ENCODE peak calls at places on chromosomes 4 and X, in six cellular contexts. P is endodermal cell, Z is Peyer's patch, D is MM.1S, L is caudate nucleus, W is mesendoderm. G is an unnamed sample.

GRCh38 chr4:152468408-152468807 is 67.5 kb downstream of the FBXW7 start:
- DNase-seq in P (no peak), Z (no peak), D (no peak), L (no peak), W (no peak), G (peak; percentile 46)

GRCh38 chr4:7861440-7861881 is 78.2 kb downstream of the AFAP1 start:
- DNase-seq in P (peak; percentile 78), Z (no peak), D (no peak), L (no peak), W (peak; percentile 93), G (peak; percentile 96)

GRCh38 chr4:5891563-5892320 is 1.1 kb downstream of the CRMP1 start:
- DNase-seq in P (no peak), Z (no peak), D (no peak), L (no peak), W (no peak), G (no peak)

GRCh38 chrX:134622056-134622812 is 36.0 kb downstream of the PLAC1 start:
- DNase-seq in P (peak; percentile 54), Z (no peak), D (peak; percentile 93), L (no peak), W (peak; percentile 84), G (no peak)

GRCh38 chr4:38950159-38950558 is 82.0 kb downstream of the TMEM156 start:
- DNase-seq in P (no peak), Z (no peak), D (no peak), L (no peak), W (no peak), G (no peak)

GRCh38 chr4:86838141-86838540 is 11.0 kb downstream of the SLC10A6 start:
- DNase-seq in P (no peak), Z (no peak), D (no peak), L (no peak), W (no peak), G (no peak)

GRCh38 chr4:179586460-179586859 is 2144.2 kb upstream of the AGA start:
- DNase-seq in P (no peak), Z (no peak), D (no peak), L (no peak), W (peak; percentile 37), G (no peak)

GRCh38 chr4:145557720-145558119 is 61.5 kb upstream of the MMAA start:
- DNase-seq in P (peak; percentile 89), Z (peak; percentile 18), D (peak; percentile 77), L (no peak), W (peak; percentile 78), G (peak; percentile 83)

GRCh38 chr4:71711985-71712348 is 71.9 kb downstream of the GC start:
- DNase-seq in P (no peak), Z (no peak), D (no peak), L (no peak), W (no peak), G (peak; percentile 22)

GRCh38 chr4:41257257-41257900 is 651 bp downstream of the UCHL1 start:
- DNase-seq in P (peak; percentile 76), Z (no peak), D (peak; percentile 91), L (no peak), W (peak; percentile 66), G (peak; percentile 47)

GRCh38 chr4:6115342-6115741 is 85.0 kb downstream of the JAKMIP1 start:
- DNase-seq in P (peak; percentile 11), Z (no peak), D (no peak), L (no peak), W (no peak), G (no peak)

GRCh38 chrX:34584781-34585180 is 72.3 kb downstream of the TMEM47 start:
- DNase-seq in P (no peak), Z (no peak), D (no peak), L (no peak), W (no peak), G (no peak)

GRCh38 chrX:130874751-130875150 is 28.3 kb downstream of the ENOX2 start:
- DNase-seq in P (no peak), Z (no peak), D (no peak), L (no peak), W (no peak), G (no peak)

GRCh38 chrX:154310991-154311541 is 15.5 kb downstream of the TKTL1 start:
- DNase-seq in P (no peak), Z (no peak), D (no peak), L (no peak), W (no peak), G (no peak)

GRCh38 chr4:41832961-41833360 is 84.4 kb upstream of the PHOX2B start:
- DNase-seq in P (no peak), Z (no peak), D (no peak), L (no peak), W (no peak), G (no peak)

GRCh38 chr4:168723569-168723968 is 226.7 kb downstream of the PALLD start:
- DNase-seq in P (no peak), Z (no peak), D (no peak), L (no peak), W (no peak), G (no peak)

GRCh38 chrX:26851981-26852380 is 611.2 kb downstream of the PPP4R3C start:
- DNase-seq in P (no peak), Z (no peak), D (peak; percentile 9), L (no peak), W (peak; percentile 50), G (peak; percentile 40)

GRCh38 chr4:113835005-113835404 is 73.5 kb upstream of the CAMK2D start:
- DNase-seq in P (no peak), Z (no peak), D (no peak), L (no peak), W (peak; percentile 35), G (no peak)

GRCh38 chr4:814312-814850 is 11.5 kb downstream of the CPLX1 start:
- DNase-seq in P (no peak), Z (no peak), D (no peak), L (no peak), W (no peak), G (no peak)

GRCh38 chr4:170114636-170115035 is 24.9 kb upstream of the AADAT start:
- DNase-seq in P (no peak), Z (no peak), D (no peak), L (no peak), W (no peak), G (no peak)

GRCh38 chrX:129600981-129601424 is 53.8 kb downstream of the APLN start:
- DNase-seq in P (peak; percentile 68), Z (no peak), D (peak; percentile 35), L (no peak), W (peak; percentile 33), G (peak; percentile 32)

GRCh38 chrX:9257718-9258117 is 207.1 kb upstream of the TBL1X start:
- DNase-seq in P (no peak), Z (no peak), D (no peak), L (no peak), W (no peak), G (no peak)

GRCh38 chrX:35098419-35098818 is 155.8 kb downstream of the FAM47B start:
- DNase-seq in P (no peak), Z (no peak), D (no peak), L (no peak), W (no peak), G (peak; percentile 19)

GRCh38 chr4:102091656-102092055 is 253.6 kb downstream of the SLC39A8 start:
- DNase-seq in P (no peak), Z (no peak), D (no peak), L (no peak), W (no peak), G (no peak)

GRCh38 chrX:12360389-12360788 is 222.1 kb downstream of the FRMPD4 start:
- DNase-seq in P (no peak), Z (no peak), D (no peak), L (no peak), W (no peak), G (peak; percentile 44)
- H3K27ac ChIP-seq in P (no peak overlapping the region), Z (no peak overlapping the region), D (no peak overlapping the region), L (no peak overlapping the region), W (no peak overlapping the region), G (no peak overlapping the region)

DNA sequence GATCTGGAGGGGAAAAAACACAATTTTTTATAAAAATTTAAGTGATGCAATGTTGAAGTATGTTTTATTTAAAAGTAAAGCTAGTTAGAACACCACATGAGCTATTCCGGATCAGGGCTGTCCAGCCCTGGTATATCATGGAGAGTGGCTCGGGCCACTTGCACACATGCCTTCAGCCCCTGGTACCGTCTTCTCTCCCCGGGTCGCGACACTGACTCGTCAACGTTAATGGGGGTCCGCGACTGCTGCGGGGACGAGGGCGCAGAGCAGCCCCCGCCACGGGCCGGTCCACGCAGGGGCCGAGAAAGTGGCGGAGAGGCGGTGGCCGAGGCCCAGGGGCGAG is 204.7 kb downstream of the TENM3 start:
- DNase-seq in P (no peak), Z (no peak), D (no peak), L (no peak), W (no peak), G (peak; percentile 34)
- H3K27ac ChIP-seq in P (peak overlapping the region; percentile 75), Z (no peak overlapping the region), D (no peak overlapping the region), L (peak overlapping the region; percentile 91), W (no peak overlapping the region), G (no peak overlapping the region)

GRCh38 chrX:53093748-53094583 is at the start of gene KANTR:
- DNase-seq in P (peak; percentile 95), Z (peak; percentile 83), D (peak; percentile 91), L (peak; percentile 80), W (peak; percentile 98), G (peak; percentile 93)
- H3K27ac ChIP-seq in P (peak within 1 kb of the TSS; percentile 83), Z (peak within 1 kb of the TSS; percentile 96), D (peak within 1 kb of the TSS; percentile 80), L (peak within 1 kb of the TSS; percentile 90), W (peak within 1 kb of the TSS; percentile 72), G (peak within 1 kb of the TSS; percentile 91)

GRCh38 chrX:103716967-103717366 is 6.3 kb downstream of the TMEM31 start:
- DNase-seq in P (no peak), Z (no peak), D (no peak), L (no peak), W (no peak), G (peak; percentile 95)

GRCh38 chrX:103722505-103722904 is 11.8 kb downstream of the TMEM31 start:
- DNase-seq in P (no peak), Z (no peak), D (no peak), L (no peak), W (no peak), G (peak; percentile 73)

GRCh38 chrX:103718120-103718519 is 7.4 kb downstream of the TMEM31 start:
- DNase-seq in P (no peak), Z (no peak), D (no peak), L (no peak), W (no peak), G (no peak)
- H3K27ac ChIP-seq in P (no peak overlapping the region), Z (peak overlapping the region; percentile 59), D (no peak overlapping the region), L (no peak overlapping the region), W (no peak overlapping the region), G (no peak overlapping the region)

DNA sequence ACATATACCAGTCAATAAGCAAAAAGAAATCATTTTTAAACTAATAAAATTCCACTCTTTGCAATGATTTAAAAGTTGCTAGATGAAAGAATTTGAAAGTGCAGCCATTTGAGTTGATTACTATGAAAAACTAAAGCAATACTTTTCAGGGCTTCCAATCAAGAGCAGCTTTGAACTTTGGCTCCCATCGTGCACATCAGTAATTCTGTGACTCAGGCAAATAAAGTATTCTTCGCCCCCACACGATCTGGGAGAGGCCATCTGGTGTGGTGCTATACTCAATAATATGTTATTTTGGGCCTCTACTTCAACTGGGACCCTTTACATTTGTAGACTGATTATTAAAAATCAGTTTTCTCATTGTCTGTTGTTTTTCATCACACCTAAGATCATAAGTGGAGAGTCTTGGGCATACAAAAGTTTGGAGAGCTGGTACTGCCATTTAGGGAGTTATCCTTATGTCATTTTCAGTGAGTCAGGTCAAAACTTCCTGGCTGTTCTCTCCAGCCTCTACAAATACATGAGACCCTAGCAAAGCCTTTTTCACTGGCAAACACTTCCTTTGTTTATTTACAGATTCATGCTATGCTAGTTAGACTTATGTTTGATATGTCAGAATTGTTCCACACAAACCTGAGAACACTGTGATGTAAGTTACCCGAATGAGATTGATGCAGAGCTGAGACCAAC is 20.3 kb downstream of the DDIT4L start:
- DNase-seq in P (no peak), Z (no peak), D (no peak), L (no peak), W (no peak), G (no peak)
- H3K27ac ChIP-seq in P (no peak overlapping the region), Z (no peak overlapping the region), D (no peak overlapping the region), L (no peak overlapping the region), W (no peak overlapping the region), G (no peak overlapping the region)

G was measured in cardiac muscle cell.